ENCODE peak calls at places on chromosomes 2 and 18, in six cellular contexts. O is left lobe of liver, D is H54, K is astrocyte of the cerebellum, S is NCI-H2081, Y is kidney tubule cell. F is an unnamed sample.

GRCh38 chr2:226673314-226673723 is 126.3 kb downstream of the IRS1 start:
- DNase-seq in Y (peak), K (peak), O (no peak), S (no peak), D (peak), F (no peak)

GRCh38 chr2:109609352-109610024 is 4.3 kb downstream of the SEPTIN10 start:
- DNase-seq in K (peak), S (no peak), O (no peak), Y (peak), D (no peak), F (no peak)

GRCh38 chr18:23377669-23378469 is 75.2 kb upstream of the RIOK3 start:
- DNase-seq in K (peak), D (peak), Y (peak), O (no peak), S (no peak), F (no peak)

GRCh38 chr2:158459161-158460003 is 2.6 kb downstream of the PKP4 start:
- DNase-seq in O (no peak), D (no peak), S (no peak), K (no peak), Y (peak), F (no peak)

GRCh38 chr2:23241611-23242245 is 143.3 kb upstream of the KLHL29 start:
- DNase-seq in O (no peak), K (no peak), S (no peak), D (peak), Y (peak), F (no peak)

GRCh38 chr2:202317080-202317859 is 51.7 kb downstream of the NOP58 start:
- DNase-seq in S (peak), Y (peak), D (peak), K (peak), O (peak), F (no peak)

GRCh38 chr18:32446780-32447179 is 23.9 kb downstream of the GAREM1 start:
- DNase-seq in K (no peak), S (peak), D (no peak), O (no peak), Y (no peak), F (no peak)

GRCh38 chr2:205145888-205146287 is 536.4 kb upstream of the NRP2 start:
- DNase-seq in Y (no peak), D (no peak), O (no peak), K (no peak), S (no peak), F (no peak)

GRCh38 chr2:60806988-60807681 is 51.1 kb downstream of the PAPOLG start:
- DNase-seq in Y (peak), D (peak), S (peak), K (peak), O (no peak), F (no peak)

GRCh38 chr2:217851191-217852020 is 151.4 kb downstream of the TNS1 start:
- DNase-seq in D (no peak), K (peak), S (no peak), Y (peak), O (no peak), F (no peak)

GRCh38 chr2:201904529-201905420 is 98.4 kb downstream of the CDK15 start:
- DNase-seq in Y (no peak), K (no peak), D (no peak), S (no peak), O (no peak), F (no peak)

GRCh38 chr2:181751266-181752030 is 71.1 kb upstream of the NEUROD1 start:
- DNase-seq in K (no peak), D (no peak), S (no peak), Y (no peak), O (no peak), F (no peak)

GRCh38 chr2:177489719-177490301 is 97.2 kb downstream of the AGPS start:
- DNase-seq in O (no peak), K (peak), D (no peak), Y (peak), S (peak), F (no peak)

GRCh38 chr2:37637122-37637875 is 34.1 kb downstream of the CDC42EP3 start:
- DNase-seq in K (no peak), S (no peak), O (no peak), Y (no peak), D (no peak), F (no peak)

GRCh38 chr2:175568109-175568730 is 386.7 kb upstream of the ATP5MC3 start:
- DNase-seq in D (no peak), K (no peak), Y (no peak), O (no peak), S (no peak), F (no peak)

GRCh38 chr2:200453142-200453852 is 56.6 kb downstream of the KCTD18 start:
- DNase-seq in K (no peak), Y (no peak), D (no peak), O (no peak), S (no peak), F (no peak)